ENCODE peak calls at places on chromosomes 1 and 21, in seven cellular contexts. K, B, Z, I, S, L and E are unnamed samples.

GRCh38 chr1:19925342-19926070 is 2.1 kb upstream of the PLA2G2E start:
- DNase-seq in K (no peak), B (no peak), Z (no peak), I (no peak), S (no peak), L (no peak), E (no peak)

GRCh38 chr1:154193821-154194220 is 1.9 kb upstream of the TPM3 start:
- DNase-seq in K (no peak), B (no peak), Z (no peak), I (peak; percentile 49), S (no peak), L (no peak), E (no peak)

GRCh38 chr1:242828828-242829227 is 304.3 kb upstream of the PLD5 start:
- DNase-seq in K (no peak), B (no peak), Z (no peak), I (no peak), S (no peak), L (no peak), E (no peak)

GRCh38 chr21:33971492-33972013 is 55.9 kb upstream of the ATP5PO start:
- DNase-seq in K (no peak), B (no peak), Z (no peak), I (no peak), S (no peak), L (no peak), E (no peak)

GRCh38 chr1:86502721-86503430 is 34.1 kb downstream of the CLCA1 start:
- DNase-seq in K (no peak), B (no peak), Z (no peak), I (peak; percentile 37), S (no peak), L (no peak), E (no peak)

GRCh38 chr1:225685476-225686176 is 32.7 kb upstream of the ENAH start:
- DNase-seq in K (no peak), B (no peak), Z (no peak), I (no peak), S (no peak), L (no peak), E (no peak)

GRCh38 chr1:228259368-228259894 is 51.6 kb downstream of the OBSCN start:
- DNase-seq in K (no peak), B (no peak), Z (no peak), I (no peak), S (no peak), L (no peak), E (no peak)

GRCh38 chr1:221217029-221217428 is 337.8 kb downstream of the HLX start:
- DNase-seq in K (no peak), B (no peak), Z (no peak), I (no peak), S (no peak), L (no peak), E (peak; percentile 67)

GRCh38 chr1:41754540-41754939 is 164.2 kb downstream of the HIVEP3 start:
- DNase-seq in K (no peak), B (no peak), Z (no peak), I (no peak), S (no peak), L (no peak), E (no peak)

GRCh38 chr21:30689822-30690221 is 28.8 kb downstream of the KRTAP21-3 start:
- DNase-seq in K (no peak), B (no peak), Z (no peak), I (no peak), S (no peak), L (no peak), E (no peak)

GRCh38 chr1:59692591-59692990 is 122.2 kb upstream of the HOOK1 start:
- DNase-seq in K (no peak), B (no peak), Z (no peak), I (peak; percentile 90), S (peak; percentile 88), L (no peak), E (no peak)

GRCh38 chr21:35400233-35400939 is 351.3 kb upstream of the RUNX1 start:
- DNase-seq in K (peak; percentile 7), B (no peak), Z (peak; percentile 61), I (peak; percentile 82), S (peak; percentile 11), L (peak; percentile 39), E (no peak)

GRCh38 chr1:29650476-29650875 is 414.2 kb downstream of the PTPRU start:
- DNase-seq in K (no peak), B (no peak), Z (peak; percentile 5), I (no peak), S (no peak), L (no peak), E (no peak)

GRCh38 chr21:42764883-42765282 is 111.5 kb downstream of the PDE9A start:
- DNase-seq in K (no peak), B (no peak), Z (no peak), I (no peak), S (no peak), L (no peak), E (no peak)

GRCh38 chr1:172813330-172813729 is 154.4 kb downstream of the FASLG start:
- DNase-seq in K (no peak), B (no peak), Z (no peak), I (no peak), S (no peak), L (no peak), E (no peak)

GRCh38 chr1:10211805-10212405 is 1.5 kb downstream of the KIF1B start:
- DNase-seq in K (no peak), B (no peak), Z (no peak), I (no peak), S (no peak), L (peak; percentile 9), E (no peak)